ENCODE peak calls at places on chromosomes 5 and 9, in four cellular contexts. A is fibroblast of gingiva; Z is Right ventricle myocardium inferior; C is naive thymus-derived CD8-positive, alpha-beta T cell. D is an unnamed sample.

GRCh38 chr5:31748502-31749172 is 109.7 kb downstream of the PDZD2 start:
- DNase-seq in A (no peak), Z (no peak), C (no peak), D (no peak)

GRCh38 chr5:36870399-36871040 is 6.0 kb upstream of the NIPBL start:
- DNase-seq in A (peak), Z (no peak), C (no peak), D (peak)

GRCh38 chr9:116471093-116471906 is 215.8 kb upstream of the TRIM32 start:
- DNase-seq in A (peak), Z (no peak), C (no peak), D (no peak)

GRCh38 chr9:126131066-126132010 is 195.3 kb upstream of the MVB12B start:
- DNase-seq in A (no peak), Z (no peak), C (no peak), D (peak)

GRCh38 chr9:79165006-79165405 is 406.8 kb upstream of the TLE4 start:
- DNase-seq in A (no peak), Z (no peak), C (no peak), D (no peak)

GRCh38 chr5:1390861-1391600 is 46.1 kb upstream of the CLPTM1L start:
- DNase-seq in A (no peak), Z (peak), C (no peak), D (peak)

GRCh38 chr9:86324901-86325300 is 29.3 kb downstream of the TUT7 start:
- DNase-seq in A (peak), Z (no peak), C (no peak), D (no peak)

GRCh38 chr5:130135506-130135905 is 231.2 kb downstream of the CHSY3 start:
- DNase-seq in A (peak), Z (no peak), C (no peak), D (no peak)

GRCh38 chr5:141476132-141476909 is 555 bp downstream of the PCDHGC3 start:
- DNase-seq in A (peak), Z (peak), C (no peak), D (peak)

GRCh38 chr9:136648746-136649145 is 14.0 kb upstream of the EGFL7 start:
- DNase-seq in A (no peak), Z (peak), C (no peak), D (no peak)

GRCh38 chr9:136242908-136243525 is 2.6 kb downstream of the QSOX2 start:
- DNase-seq in A (no peak), Z (no peak), C (no peak), D (no peak)

D was measured in NCI-H146.